ENCODE peak calls at places on chromosomes 13 and 19, in eight cellular contexts. G is GM23338, V is SK-N-SH, J is K562, Z is GM12878, I is HepG2, M is HCT116, H is H1. P is an unnamed sample.

GRCh38 chr19:308471-309205 is 17.4 kb upstream of the PLPP2 start:
- DNase-seq in G (no peak), H (no peak), V (peak), Z (no peak), J (no peak), M (no peak), I (no peak), P (no peak)

GRCh38 chr19:40808021-40808325 is 9.0 kb downstream of the EGLN2 start:
- DNase-seq in G (no peak), V (no peak), J (no peak), Z (no peak), M (no peak), I (no peak), H (no peak), P (no peak)

GRCh38 chr19:49106648-49107135 is 7.5 kb upstream of the LIN7B start:
- DNase-seq in G (peak), M (peak), V (peak), Z (no peak), I (peak), J (peak), H (peak), P (peak)

GRCh38 chr13:87792878-87793277 is 121.7 kb downstream of the SLITRK5 start:
- DNase-seq in G (peak), Z (no peak), M (no peak), I (no peak), J (no peak), H (peak), V (no peak), P (no peak)

GRCh38 chr19:48518207-48518606 is 6.6 kb upstream of the LMTK3 start:
- DNase-seq in M (no peak), V (no peak), H (no peak), G (no peak), I (no peak), Z (no peak), J (no peak), P (no peak)

GRCh38 chr19:48390188-48391099 is 907 bp downstream of the KDELR1 start:
- DNase-seq in H (peak), G (peak), I (peak), J (peak), V (peak), Z (no peak), M (no peak), P (peak)

GRCh38 chr19:11606484-11606883 is 9.2 kb downstream of the ZNF627 start:
- DNase-seq in J (no peak), I (no peak), Z (no peak), M (no peak), G (no peak), H (no peak), V (no peak), P (no peak)

GRCh38 chr19:51511353-51511752 is 9.8 kb upstream of the SIGLEC12 start:
- DNase-seq in I (peak), M (peak), V (peak), H (no peak), G (peak), J (peak), Z (no peak), P (no peak)

GRCh38 chr13:74026753-74027152 is 107.5 kb downstream of the KLF12 start:
- DNase-seq in Z (peak), G (peak), I (no peak), V (no peak), M (no peak), J (no peak), H (peak), P (peak)

GRCh38 chr19:29759359-29759758 is 44.3 kb upstream of the C19orf12 start:
- DNase-seq in Z (no peak), G (no peak), V (no peak), H (no peak), M (no peak), J (no peak), I (no peak), P (no peak)

GRCh38 chr13:27470042-27470830 is 19.9 kb upstream of the MTIF3 start:
- DNase-seq in J (no peak), I (no peak), Z (no peak), H (no peak), V (no peak), M (no peak), G (no peak), P (no peak)

GRCh38 chr13:67549331-67549730 is 319.2 kb upstream of the PCDH9 start:
- DNase-seq in H (no peak), Z (no peak), V (no peak), G (no peak), M (no peak), J (peak), I (no peak), P (no peak)

GRCh38 chr19:18397242-18398202 is at the start of gene LRRC25:
- DNase-seq in Z (no peak), G (peak), I (no peak), H (peak), J (peak), M (no peak), V (peak), P (no peak)

GRCh38 chr19:17079710-17080440 is 4.3 kb downstream of the MYO9B start:
- DNase-seq in J (no peak), Z (peak), I (peak), M (peak), V (peak), H (no peak), G (no peak), P (peak)

GRCh38 chr19:12544401-12544876 is 6.8 kb downstream of the ZNF564 start:
- DNase-seq in I (no peak), Z (no peak), M (no peak), G (no peak), H (no peak), V (no peak), J (peak), P (peak)

GRCh38 chr19:53576941-53577653 is 39.2 kb downstream of the ZNF331 start:
- DNase-seq in J (no peak), Z (no peak), M (no peak), I (no peak), V (no peak), H (no peak), G (peak), P (no peak)

GRCh38 chr19:289651-290538 is 1.3 kb downstream of the PLPP2 start:
- DNase-seq in M (peak), I (peak), J (peak), V (peak), Z (no peak), H (peak), G (peak), P (peak)

GRCh38 chr19:3211191-3211590 is 13.3 kb upstream of the CELF5 start:
- DNase-seq in M (no peak), V (no peak), I (no peak), J (no peak), Z (no peak), H (no peak), G (no peak), P (no peak)

GRCh38 chr13:19772306-19772705 is 10.4 kb downstream of the PSPC1 start:
- DNase-seq in H (no peak), G (no peak), J (no peak), Z (no peak), V (no peak), M (no peak), I (no peak), P (no peak)

GRCh38 chr19:46902402-46902766 is 41.6 kb downstream of the ARHGAP35 start:
- DNase-seq in V (no peak), G (peak), J (no peak), I (no peak), Z (no peak), H (no peak), M (peak), P (no peak)

GRCh38 chr13:43333176-43333575 is 309.8 kb downstream of the DNAJC15 start:
- DNase-seq in I (no peak), G (no peak), Z (no peak), J (no peak), H (no peak), V (peak), M (no peak), P (no peak)
- TF ChIP-seq POLR2AphosphoS5 in I (no peak), G (no peak), Z (no peak), J (no peak), H (no peak), V (no peak), M (no peak), P (no peak)

GRCh38 chr13:28817204-28817603 is 2.9 kb upstream of the MTUS2 start:
- DNase-seq in H (no peak), V (no peak), G (peak), J (peak), I (peak), M (no peak), Z (no peak), P (no peak)

GRCh38 chr13:28820099-28821051 is at the start of gene MTUS2:
- DNase-seq in M (no peak), I (no peak), J (peak), G (peak), Z (no peak), V (no peak), H (peak), P (peak)

GRCh38 chr13:28822161-28822560 is 2.0 kb downstream of the MTUS2 start:
- DNase-seq in I (no peak), G (no peak), Z (no peak), J (no peak), V (no peak), M (no peak), H (no peak), P (no peak)

GRCh38 chr13:28819046-28819747 is 942 bp upstream of the MTUS2 start:
- DNase-seq in H (peak), V (no peak), Z (no peak), G (peak), M (no peak), I (no peak), J (no peak), P (peak)

GRCh38 chr13:28819748-28820098 is 416 bp upstream of the MTUS2 start:
- DNase-seq in I (peak), G (peak), J (peak), H (peak), M (no peak), V (peak), Z (no peak), P (peak)
- H3K4me2 ChIP-seq in I (peak), G (no peak), J (no peak), H (peak), M (peak), V (no peak), Z (peak), P (no peak)

GRCh38 chr13:40120781-40121180 is 465.3 kb downstream of the COG6 start:
- DNase-seq in J (no peak), I (no peak), Z (no peak), G (no peak), V (no peak), M (no peak), H (no peak), P (no peak)
- TF ChIP-seq POLR2AphosphoS5 in J (no peak), I (no peak), Z (no peak), G (no peak), V (no peak), M (no peak), H (no peak), P (no peak)

GRCh38 chr19:5113101-5113557 is 144.2 kb downstream of the KDM4B start:
- DNase-seq in H (no peak), J (no peak), V (no peak), G (no peak), Z (no peak), M (no peak), I (no peak), P (no peak)
- H3K4me2 ChIP-seq in H (no peak), J (no peak), V (no peak), G (no peak), Z (no peak), M (no peak), I (no peak), P (no peak)

GRCh38 chr19:6272411-6272791 is 7.4 kb downstream of the MLLT1 start:
- DNase-seq in H (no peak), I (no peak), M (no peak), V (peak), Z (no peak), G (no peak), J (peak), P (no peak)

GRCh38 chr19:6272913-6273600 is 6.7 kb downstream of the MLLT1 start:
- DNase-seq in I (no peak), Z (no peak), J (no peak), G (no peak), M (no peak), V (no peak), H (no peak), P (no peak)

GRCh38 chr19:6275170-6275744 is 4.5 kb downstream of the MLLT1 start:
- DNase-seq in H (no peak), M (no peak), Z (no peak), I (no peak), G (no peak), V (no peak), J (no peak), P (no peak)

GRCh38 chr19:6274756-6275155 is 5.0 kb downstream of the MLLT1 start:
- DNase-seq in V (peak), J (no peak), H (no peak), I (no peak), Z (no peak), M (no peak), G (no peak), P (no peak)

GRCh38 chr19:6273701-6274601 is 5.8 kb downstream of the MLLT1 start:
- DNase-seq in G (no peak), M (no peak), Z (no peak), H (no peak), V (peak), I (peak), J (peak), P (peak)
- TF ChIP-seq POLR2AphosphoS5 in G (no peak), M (no peak), Z (no peak), H (no peak), V (no peak), I (no peak), J (no peak), P (peak)

GRCh38 chr13:112871742-112872141 is 97.3 kb upstream of the MCF2L start:
- DNase-seq in G (no peak), V (no peak), M (no peak), Z (no peak), H (no peak), J (no peak), I (no peak), P (no peak)
- H3K4me2 ChIP-seq in G (no peak), V (no peak), M (peak), Z (no peak), H (no peak), J (no peak), I (no peak), P (no peak)

GRCh38 chr19:2097330-2098327 is 914 bp downstream of the IZUMO4 start:
- DNase-seq in H (peak), I (no peak), G (peak), V (no peak), J (peak), M (no peak), Z (no peak), P (no peak)

GRCh38 chr19:2101417-2102335 is 5.0 kb downstream of the IZUMO4 start:
- DNase-seq in H (no peak), V (no peak), Z (no peak), G (no peak), J (no peak), M (no peak), I (no peak), P (no peak)

GRCh38 chr19:2099054-2099501 is 2.4 kb downstream of the IZUMO4 start:
- DNase-seq in J (no peak), Z (no peak), I (no peak), V (no peak), G (no peak), M (no peak), H (no peak), P (no peak)

GRCh38 chr19:2100719-2101061 is 4.0 kb downstream of the IZUMO4 start:
- DNase-seq in V (no peak), H (no peak), Z (no peak), M (no peak), J (no peak), G (no peak), I (no peak), P (no peak)

GRCh38 chr19:2099937-2100718 is 3.4 kb downstream of the IZUMO4 start:
- DNase-seq in G (no peak), H (no peak), V (no peak), I (no peak), Z (no peak), J (no peak), M (no peak), P (no peak)
- TF ChIP-seq POLR2AphosphoS5 in G (no peak), H (no peak), V (no peak), I (no peak), Z (peak), J (no peak), M (no peak), P (no peak)

GRCh38 chr13:80339841-80340642 is 884 bp downstream of the SPRY2 start:
- DNase-seq in G (peak), M (no peak), I (peak), Z (no peak), J (peak), H (peak), V (peak), P (peak)
- H3K4me2 ChIP-seq in G (peak), M (peak), I (peak), Z (peak), J (peak), H (peak), V (peak), P (peak)

P was measured in endothelial cell of umbilical vein.